ENCODE peak calls at places on chromosomes 16 and 17, in six cellular contexts. D is T-helper 2 cell treated with Interferon-gamma antibody and Interleukin-4, amounts not matched to agents 5 μg/mL and 100 μg/mL, for 36 hours; J is stomach; R is EL; H is RKO; Q is stimulated activated CD4-positive, alpha-beta T cell treated with anti-CD3 and anti-CD28 coated beads, Interleukin-15, amount 100 ng/mL, for 1 hour. T is an unnamed sample.

GRCh38 chr16:25256821-25257503 is 683 bp downstream of the ZKSCAN2 start:
- DNase-seq in R (peak), H (peak), Q (no peak), D (no peak), J (no peak), T (peak)

GRCh38 chr17:55294042-55294751 is 29.4 kb downstream of the HLF start:
- DNase-seq in R (peak), H (no peak), Q (no peak), D (no peak), J (no peak), T (no peak)

GRCh38 chr17:6800422-6801027 is 24.5 kb downstream of the FBXO39 start:
- DNase-seq in D (no peak), Q (no peak), J (no peak), H (no peak), R (no peak), T (no peak)

GRCh38 chr16:11260596-11260966 is 4.6 kb upstream of the SOCS1 start:
- DNase-seq in H (no peak), J (no peak), R (no peak), Q (no peak), D (no peak), T (no peak)

GRCh38 chr16:22874394-22874793 is 60.4 kb downstream of the HS3ST2 start:
- DNase-seq in R (no peak), H (no peak), Q (no peak), D (no peak), J (no peak), T (no peak)

GRCh38 chr17:80765241-80766022 is 220.8 kb downstream of the RPTOR start:
- DNase-seq in H (no peak), Q (no peak), R (no peak), D (no peak), J (no peak), T (no peak)

GRCh38 chr16:64459821-64460220 is 662.0 kb downstream of the CDH11 start:
- DNase-seq in D (no peak), Q (no peak), H (no peak), J (peak), R (peak), T (no peak)

GRCh38 chr17:48107137-48108055 is at the start of gene SNX11:
- DNase-seq in H (peak), R (peak), Q (peak), D (peak), J (peak), T (peak)

GRCh38 chr17:35087731-35088646 is 24.5 kb upstream of the RFFL start:
- DNase-seq in D (peak), J (peak), Q (no peak), R (peak), H (peak), T (peak)

GRCh38 chr16:56558024-56558747 is 6.7 kb upstream of the MT4 start:
- DNase-seq in D (no peak), H (peak), Q (no peak), J (no peak), R (peak), T (no peak)

GRCh38 chr17:46773676-46774075 is 44.8 kb downstream of the WNT3 start:
- DNase-seq in J (no peak), R (no peak), D (no peak), Q (no peak), H (no peak), T (no peak)